ENCODE peak calls at places on chromosomes 3 and 15, in four cellular contexts. J is psoas muscle; E is effector memory CD4-positive, alpha-beta T cell; U is left ventricle myocardium inferior. X is an unnamed sample.

GRCh38 chr3:192106528-192106927 is 620.8 kb downstream of the FGF12 start:
- DNase-seq in J (no peak), E (no peak), U (no peak), X (no peak)

GRCh38 chr3:160006282-160007163 is 17.9 kb downstream of the IL12A start:
- DNase-seq in J (no peak), E (no peak), U (no peak), X (no peak)

GRCh38 chr15:89631902-89632264 is 23.4 kb downstream of the KIF7 start:
- DNase-seq in J (no peak), E (no peak), U (no peak), X (no peak)

GRCh38 chr3:108030915-108031425 is 59.9 kb downstream of the CD47 start:
- DNase-seq in J (no peak), E (no peak), U (no peak), X (no peak)

GRCh38 chr15:74779162-74779648 is 2.7 kb upstream of the CSK start:
- DNase-seq in J (no peak), E (no peak), U (no peak), X (no peak)

GRCh38 chr15:100893964-100894295 is 14.3 kb downstream of the ALDH1A3 start:
- DNase-seq in J (no peak), E (no peak), U (no peak), X (no peak)

GRCh38 chr3:14077310-14077709 is 47.4 kb downstream of the CHCHD4 start:
- DNase-seq in J (no peak), E (no peak), U (no peak), X (no peak)

GRCh38 chr3:149080011-149080698 is 6.2 kb downstream of the HLTF start:
- DNase-seq in J (no peak), E (no peak), U (no peak), X (no peak)

GRCh38 chr3:135851201-135852061 is 114.1 kb upstream of the PPP2R3A start:
- DNase-seq in J (no peak), E (no peak), U (no peak), X (no peak)

GRCh38 chr3:12328132-12328915 is 39.5 kb downstream of the PPARG start:
- DNase-seq in J (no peak), E (no peak), U (no peak), X (no peak)

GRCh38 chr3:120743081-120743365 is 479 bp downstream of the GTF2E1 start:
- DNase-seq in J (no peak), E (no peak), U (no peak), X (no peak)

GRCh38 chr15:28104326-28104725 is 5.2 kb upstream of the OCA2 start:
- DNase-seq in J (no peak), E (no peak), U (no peak), X (no peak)

GRCh38 chr15:28101983-28102441 is 2.9 kb upstream of the OCA2 start:
- DNase-seq in J (no peak), E (no peak), U (no peak), X (no peak)

GRCh38 chr15:28103402-28103801 is 4.3 kb upstream of the OCA2 start:
- DNase-seq in J (no peak), E (no peak), U (no peak), X (no peak)

GRCh38 chr15:28105224-28105791 is 6.2 kb upstream of the OCA2 start:
- DNase-seq in J (no peak), E (no peak), U (no peak), X (no peak)

DNA sequence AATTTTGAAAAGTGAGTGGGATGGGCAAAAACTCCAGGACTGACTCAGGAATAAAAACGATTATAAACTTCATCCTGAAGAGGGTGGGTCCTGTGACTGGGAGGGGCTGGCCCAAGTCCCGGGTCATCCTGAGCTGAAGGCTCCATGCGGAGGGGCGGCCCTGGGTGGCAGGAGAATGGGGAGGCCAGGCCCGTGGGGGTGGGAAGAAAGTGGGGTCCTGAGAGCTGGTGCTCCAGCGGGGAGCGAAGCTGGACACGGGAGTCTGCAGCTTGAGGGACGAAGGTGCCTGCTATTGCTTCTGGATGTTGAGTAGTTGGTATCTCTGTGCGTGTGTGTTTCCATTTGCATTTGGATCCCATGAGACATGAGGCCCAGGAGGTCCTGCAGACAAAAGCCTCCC is 4.7 kb upstream of the OCA2 start:
- DNase-seq in J (no peak), E (no peak), U (no peak), X (no peak)
- H3K27ac ChIP-seq in J (no peak), E (no peak), U (no peak), X (no peak)

GRCh38 chr15:84960391-84961113 is 21.1 kb upstream of the PDE8A start:
- DNase-seq in J (no peak), E (no peak), U (no peak), X (no peak)
- H3K27ac ChIP-seq in J (no peak), E (no peak), U (no peak), X (no peak)

GRCh38 chr3:139358857-139359562 is 15.2 kb downstream of the MRPS22 start:
- DNase-seq in J (no peak), E (no peak), U (no peak), X (no peak)
- H3K27ac ChIP-seq in J (no peak), E (no peak), U (no peak), X (no peak)

DNA sequence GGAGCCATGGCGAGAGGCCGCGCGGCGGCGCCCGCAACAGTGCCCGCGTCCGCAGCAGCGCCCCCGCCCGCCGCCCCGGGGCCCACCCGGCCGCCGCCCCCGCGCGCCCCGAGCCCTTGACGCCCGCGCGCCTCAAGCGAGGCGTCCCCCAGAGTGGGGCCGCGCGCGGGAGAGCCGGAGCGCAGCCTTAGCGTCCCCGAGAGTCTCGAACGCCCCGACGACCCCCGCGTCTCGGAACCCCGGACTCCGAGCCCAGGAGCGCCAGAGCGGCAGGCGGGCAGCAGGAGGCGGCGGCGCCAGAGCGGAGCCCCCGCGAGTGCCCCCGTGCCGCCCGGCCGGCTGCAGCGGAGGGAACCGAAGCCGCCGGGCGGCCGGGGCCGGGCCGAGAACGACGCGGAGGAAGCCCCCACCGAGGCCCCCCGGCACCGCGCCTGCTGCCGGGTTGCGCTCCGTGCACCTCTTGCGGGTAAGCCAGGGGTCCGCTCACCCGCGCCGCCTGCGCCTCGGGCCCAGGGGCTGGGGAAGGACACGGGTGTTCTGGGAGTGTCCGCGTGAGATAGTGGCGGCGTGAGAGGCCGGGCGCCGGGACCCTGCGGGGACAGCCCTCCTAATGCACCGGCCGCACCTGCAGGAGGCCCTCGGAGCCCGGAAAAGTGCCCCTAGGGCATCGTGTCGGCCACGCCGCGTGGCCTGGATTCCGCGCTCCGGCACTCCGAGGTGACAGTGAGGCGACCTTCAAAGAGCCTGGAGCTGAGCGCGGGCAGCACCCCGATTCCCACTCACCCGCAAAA is 51.9 kb upstream of the ULK4 start:
- DNase-seq in J (peak), E (peak), U (peak), X (peak)
- H3K27ac ChIP-seq in J (peak), E (peak), U (peak), X (peak)

DNA sequence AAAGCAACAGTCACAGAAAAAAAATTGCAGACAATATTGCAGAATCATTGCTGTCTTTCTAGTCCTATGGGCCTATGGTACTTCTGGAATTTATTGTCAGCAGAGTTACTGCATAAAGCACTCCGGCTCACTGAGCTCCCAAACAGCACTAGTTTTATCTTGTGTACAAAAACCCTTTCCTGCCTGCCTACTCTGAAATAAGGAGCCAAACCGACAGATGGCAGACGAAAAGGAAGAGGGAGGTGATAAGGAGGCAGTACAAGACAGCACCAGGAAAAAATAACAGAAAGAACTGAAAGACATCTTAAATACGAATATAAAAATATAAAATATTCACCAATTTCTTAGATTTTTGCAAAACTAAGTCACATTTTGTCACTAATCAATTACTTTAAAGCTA is 15.6 kb downstream of the HERC1 start:
- DNase-seq in J (no peak), E (no peak), U (no peak), X (no peak)
- H3K27ac ChIP-seq in J (no peak), E (no peak), U (peak), X (no peak)

GRCh38 chr3:32820430-32820829 is 2.6 kb downstream of the TRIM71 start:
- DNase-seq in J (no peak), E (no peak), U (no peak), X (no peak)
- H3K27ac ChIP-seq in J (no peak), E (no peak), U (no peak), X (no peak)

DNA sequence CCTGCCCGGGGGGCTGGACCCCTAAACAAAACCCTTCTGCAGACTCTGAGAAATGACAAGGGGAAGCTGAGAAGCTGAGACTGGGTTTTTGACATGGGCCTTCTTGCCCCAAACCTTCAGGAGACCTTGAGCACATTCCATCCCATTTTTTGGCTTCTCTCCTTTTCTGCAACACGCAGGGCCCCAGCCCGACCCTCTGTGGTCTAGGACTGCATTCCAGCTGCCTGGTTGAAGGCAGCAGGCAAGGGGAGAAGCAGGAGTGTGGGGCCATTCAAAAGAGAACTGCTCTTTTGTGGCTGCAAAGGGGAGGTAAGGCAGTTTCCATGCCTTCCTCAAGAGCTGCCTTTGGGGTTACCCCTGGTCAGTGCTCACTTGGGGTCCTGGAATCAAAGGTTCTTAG is 263.0 kb downstream of the TLE3 start:
- DNase-seq in J (no peak), E (no peak), U (no peak), X (no peak)
- H3K27ac ChIP-seq in J (no peak), E (no peak), U (no peak), X (no peak)

GRCh38 chr3:151813777-151814176 is at the start of gene AADAC:
- DNase-seq in J (no peak), E (no peak), U (no peak), X (no peak)

GRCh38 chr3:151816091-151816604 is 2.2 kb downstream of the AADAC start:
- DNase-seq in J (no peak), E (no peak), U (no peak), X (no peak)

GRCh38 chr3:151817473-151817872 is 3.6 kb downstream of the AADAC start:
- DNase-seq in J (no peak), E (no peak), U (no peak), X (no peak)

GRCh38 chr3:151811474-151811873 is 2.4 kb upstream of the AADAC start:
- DNase-seq in J (no peak), E (no peak), U (no peak), X (no peak)

DNA sequence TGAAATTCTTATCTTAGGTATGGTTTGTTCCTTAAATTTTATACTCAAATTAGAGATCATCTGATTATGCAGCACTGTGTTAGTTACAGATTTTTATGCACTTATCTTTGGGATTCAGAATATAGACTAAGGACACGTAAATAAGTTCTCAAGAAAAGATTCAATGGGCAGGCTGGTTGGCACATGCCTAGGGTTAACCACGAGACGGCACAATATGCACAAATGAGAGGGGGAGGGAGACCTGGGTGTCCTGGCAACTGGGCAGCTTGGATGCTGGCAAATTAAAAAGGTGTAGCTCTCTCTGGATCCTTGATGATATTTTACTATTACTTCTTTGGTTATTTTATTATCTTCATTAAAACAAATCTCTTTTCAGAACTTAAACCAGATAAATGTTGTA is 672 bp downstream of the AADAC start:
- DNase-seq in J (no peak), E (no peak), U (no peak), X (no peak)
- H3K27ac ChIP-seq in J (no peak), E (no peak), U (no peak), X (no peak)

GRCh38 chr3:50168791-50169190 is 13.7 kb downstream of the SEMA3F start:
- DNase-seq in J (no peak), E (no peak), U (no peak), X (no peak)
- H3K27ac ChIP-seq in J (peak), E (no peak), U (peak), X (no peak)

X was measured in CD4-positive, alpha-beta memory T cell.